ENCODE peak calls at places on chromosomes 11 and 22, in seven cellular contexts. S, W, Q, A, Y, M and N are unnamed samples.

GRCh38 chr11:2383823-2384722 is 7.0 kb downstream of the CD81 start:
- DNase-seq in Y (no peak), M (no peak), W (peak; percentile 59), A (no peak), Q (peak; percentile 66), S (no peak), N (peak; percentile 66)

GRCh38 chr11:29300441-29300840 is 716.4 kb downstream of the KCNA4 start:
- DNase-seq in M (no peak), Y (no peak), A (no peak), W (no peak), S (peak; percentile 96), Q (no peak), N (no peak)

GRCh38 chr11:119323532-119324033 is 6.7 kb upstream of the MCAM start:
- DNase-seq in Y (peak; percentile 75), Q (peak; percentile 84), S (peak; percentile 66), M (peak; percentile 82), A (peak; percentile 79), W (no peak), N (peak; percentile 31)

GRCh38 chr11:36155770-36156485 is 133.3 kb downstream of the COMMD9 start:
- DNase-seq in M (no peak), A (no peak), Q (no peak), S (peak; percentile 78), Y (no peak), W (no peak), N (no peak)

GRCh38 chr11:2150206-2150847 is 10.7 kb downstream of the INS start:
- DNase-seq in Y (no peak), A (peak; percentile 58), M (no peak), W (no peak), Q (no peak), S (peak; percentile 59), N (no peak)

GRCh38 chr11:78187366-78188011 is 937 bp downstream of the KCTD21 start:
- DNase-seq in Y (no peak), S (no peak), Q (no peak), A (no peak), W (no peak), M (no peak), N (no peak)

GRCh38 chr22:28894320-28894719 is 10.9 kb downstream of the ZNRF3 start:
- DNase-seq in W (peak; percentile 72), A (peak; percentile 86), S (no peak), Y (no peak), M (no peak), Q (peak; percentile 64), N (no peak)

GRCh38 chr11:133064152-133064877 is 468.0 kb downstream of the OPCML start:
- DNase-seq in S (peak; percentile 48), A (peak; percentile 27), M (peak; percentile 66), Y (peak; percentile 20), W (peak; percentile 83), Q (peak; percentile 29), N (no peak)

GRCh38 chr11:64594159-64594939 is 3.3 kb downstream of the SLC22A12 start:
- DNase-seq in W (peak; percentile 30), M (no peak), Q (no peak), Y (no peak), S (no peak), A (no peak), N (no peak)

GRCh38 chr22:50027639-50028537 is 15.3 kb upstream of the IL17REL start:
- DNase-seq in S (peak; percentile 13), M (peak; percentile 87), W (peak; percentile 45), Q (peak; percentile 8), Y (no peak), A (peak; percentile 30), N (peak; percentile 29)

GRCh38 chr11:106012744-106013143 is 9.3 kb downstream of the MSANTD4 start:
- DNase-seq in S (peak; percentile 95), A (peak; percentile 9), Y (no peak), W (no peak), M (no peak), Q (no peak), N (no peak)

GRCh38 chr11:22415481-22415880 is 77.3 kb downstream of the SLC17A6 start:
- DNase-seq in M (no peak), S (no peak), Q (no peak), Y (no peak), A (no peak), W (no peak), N (no peak)

GRCh38 chr11:64969209-64969608 is 2.7 kb downstream of the MAJIN start:
- DNase-seq in Y (no peak), S (peak; percentile 81), A (no peak), W (no peak), Q (peak; percentile 20), M (no peak), N (no peak)

GRCh38 chr11:27213232-27213660 is 149.8 kb downstream of the CCDC34 start:
- DNase-seq in Q (no peak), S (peak; percentile 94), M (no peak), W (no peak), A (no peak), Y (no peak), N (no peak)

DNA sequence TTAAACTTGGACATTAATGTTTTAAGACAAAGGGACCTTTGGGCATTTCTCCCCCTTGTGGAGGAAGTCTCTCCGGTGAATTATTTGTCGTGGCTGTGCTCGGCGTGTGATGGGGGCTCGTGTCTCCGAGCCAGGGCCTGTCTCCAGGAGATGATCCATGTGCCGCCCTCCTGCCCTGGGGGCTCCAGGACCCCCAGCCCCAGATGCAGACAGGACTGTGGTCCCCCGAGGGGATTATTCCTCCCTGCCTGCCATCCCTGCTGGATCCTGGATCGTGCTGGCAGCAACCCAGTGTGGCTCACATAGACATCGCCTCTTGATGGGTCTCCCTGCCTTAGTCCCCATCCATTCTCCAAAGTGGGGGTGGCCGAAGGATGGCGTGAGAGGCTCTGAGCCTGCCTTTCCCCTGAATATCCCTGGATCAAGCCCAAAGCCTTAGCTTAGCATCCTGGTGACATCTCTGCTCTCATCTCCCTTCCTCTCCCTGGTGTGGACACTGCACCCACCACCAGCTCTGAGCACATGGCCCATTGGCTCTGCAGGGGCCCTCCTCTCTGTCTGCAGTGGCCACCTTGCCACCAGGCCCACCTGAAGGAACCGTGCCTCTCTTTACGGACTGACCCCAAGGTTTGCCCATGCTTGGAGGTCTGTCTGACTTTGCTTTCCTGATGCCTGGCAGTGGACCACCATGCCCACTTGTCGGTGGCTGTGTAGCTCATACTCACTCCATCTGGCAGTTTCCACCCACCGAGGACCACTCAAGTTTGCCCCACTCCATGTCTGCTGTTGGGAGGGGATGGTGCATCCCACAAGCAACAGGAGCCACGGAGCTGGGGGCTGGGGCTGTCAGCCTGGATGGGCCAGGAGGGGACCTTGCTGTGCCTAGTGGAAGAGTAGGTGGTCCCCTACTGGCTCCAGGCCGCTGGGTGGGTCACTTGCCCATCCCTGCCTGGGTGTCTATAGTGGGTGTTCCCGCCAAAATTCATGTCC is 56.7 kb downstream of the SMIM38 start:
- DNase-seq in W (no peak), Y (no peak), S (no peak), M (peak; percentile 17), A (no peak), Q (no peak), N (no peak)
- TF ChIP-seq POLR2A in W (no peak), Y (no peak), S (no peak), M (no peak), A (no peak), Q (no peak), N (no peak)

GRCh38 chr11:74992852-74993251 is 4.1 kb downstream of the NEU3 start:
- DNase-seq in W (no peak), S (no peak), A (no peak), M (no peak), Q (no peak), Y (no peak), N (no peak)

GRCh38 chr11:74989269-74989655 is 529 bp downstream of the NEU3 start:
- DNase-seq in W (no peak), M (no peak), A (peak; percentile 31), Y (no peak), S (peak; percentile 10), Q (no peak), N (no peak)

GRCh38 chr11:74984730-74985129 is 4.0 kb upstream of the NEU3 start:
- DNase-seq in Y (no peak), A (no peak), W (no peak), M (no peak), S (no peak), Q (no peak), N (no peak)

GRCh38 chr11:74990941-74991340 is 2.2 kb downstream of the NEU3 start:
- DNase-seq in W (no peak), Y (no peak), M (no peak), A (no peak), Q (no peak), S (no peak), N (no peak)

DNA sequence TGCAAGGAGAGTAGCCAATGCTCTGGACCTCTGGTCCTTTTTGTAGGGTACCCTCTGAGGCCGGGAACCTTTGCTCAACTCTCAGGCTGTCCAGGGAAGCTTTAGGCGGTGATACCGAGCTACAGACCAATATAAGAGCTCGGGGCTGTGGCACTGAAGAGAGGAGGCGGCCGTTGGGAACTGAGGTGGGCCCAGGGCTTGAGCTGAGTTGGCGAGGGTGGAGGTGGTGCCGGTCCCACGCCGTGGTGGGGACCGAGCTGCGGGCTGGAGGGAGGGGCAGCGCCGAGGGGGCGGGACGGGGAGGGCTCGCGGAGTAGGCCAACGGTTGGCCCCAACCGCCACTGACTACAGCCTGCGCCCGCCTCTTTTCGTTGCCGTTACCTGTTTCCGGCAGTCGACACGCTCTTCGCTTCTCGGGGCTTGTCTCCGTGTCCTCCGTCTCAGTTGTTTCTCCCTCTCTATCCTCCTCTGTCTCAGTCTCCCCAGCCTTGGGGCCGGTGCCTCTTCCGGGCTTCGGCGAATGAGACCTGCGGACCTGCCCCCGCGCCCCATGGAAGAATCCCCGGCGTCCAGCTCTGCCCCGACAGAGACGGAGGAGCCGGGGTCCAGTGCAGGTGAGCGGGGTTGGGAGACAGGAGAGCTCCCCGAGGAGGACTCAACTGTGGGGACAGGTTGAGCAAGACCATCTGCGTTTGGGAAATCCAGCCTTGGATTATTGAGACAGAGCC is at the start of gene NEU3:
- DNase-seq in W (peak; percentile 89), Q (peak; percentile 88), Y (peak; percentile 39), S (peak; percentile 69), M (peak; percentile 84), A (peak; percentile 92), N (peak; percentile 78)
- TF ChIP-seq POLR2A in W (peak; percentile 22), Q (peak; percentile 51), Y (no peak), S (peak; percentile 75), M (no peak), A (peak; percentile 82), N (peak; percentile 91)

GRCh38 chr11:116833816-116834534 is 3.4 kb downstream of the APOA1 start:
- DNase-seq in A (no peak), S (no peak), Y (no peak), M (no peak), W (no peak), Q (no peak), N (no peak)

GRCh38 chr11:116830184-116830912 is 641 bp downstream of the APOC3 start:
- DNase-seq in S (no peak), Q (no peak), W (no peak), M (no peak), Y (no peak), A (no peak), N (no peak)

GRCh38 chr11:116833491-116833815 is 3.7 kb downstream of the APOC3 start:
- DNase-seq in A (no peak), Q (no peak), S (no peak), W (no peak), Y (no peak), M (no peak), N (no peak)

GRCh38 chr11:116831790-116832349 is 2.2 kb downstream of the APOC3 start:
- DNase-seq in Y (no peak), M (no peak), S (no peak), A (no peak), Q (no peak), W (no peak), N (no peak)

GRCh38 chr11:116832350-116833290 is 2.9 kb downstream of the APOC3 start:
- DNase-seq in S (no peak), A (peak; percentile 40), Q (no peak), M (peak; percentile 64), W (no peak), Y (no peak), N (no peak)
- TF ChIP-seq POLR2A in S (no peak), A (no peak), Q (no peak), M (no peak), W (no peak), Y (no peak), N (no peak)

GRCh38 chr11:83070044-83070877 is 1.4 kb downstream of the RAB30 start:
- DNase-seq in Y (no peak), A (no peak), W (no peak), Q (no peak), M (no peak), S (peak; percentile 60), N (no peak)
- TF ChIP-seq POLR2A in Y (no peak), A (no peak), W (no peak), Q (no peak), M (no peak), S (no peak), N (no peak)